ENCODE peak calls at places on chromosomes 7 and 10, in six cellular contexts. H, T, M, W, R and P are unnamed samples.

GRCh38 chr10:5089869-5090268 is 4.3 kb upstream of the AKR1C3 start:
- DNase-seq in H (peak; percentile 58), T (peak; percentile 53), M (peak; percentile 20), W (no peak), R (no peak), P (peak; percentile 50)

GRCh38 chr10:116636385-116636784 is 15.6 kb downstream of the PNLIPRP2 start:
- DNase-seq in H (no peak), T (no peak), M (no peak), W (no peak), R (no peak), P (no peak)

GRCh38 chr10:45418859-45419672 is 45.0 kb downstream of the ALOX5 start:
- DNase-seq in H (peak; percentile 33), T (peak; percentile 90), M (peak; percentile 64), W (peak; percentile 69), R (peak; percentile 66), P (peak; percentile 29)

GRCh38 chr10:119897366-119897765 is 4.8 kb downstream of the SEC23IP start:
- DNase-seq in H (no peak), T (no peak), M (no peak), W (no peak), R (no peak), P (no peak)

GRCh38 chr10:72730462-72730861 is 38.5 kb downstream of the MCU start:
- DNase-seq in H (peak; percentile 52), T (no peak), M (no peak), W (no peak), R (no peak), P (peak; percentile 46)

GRCh38 chr10:119493155-119493554 is 49.4 kb downstream of the RGS10 start:
- DNase-seq in H (no peak), T (no peak), M (no peak), W (no peak), R (no peak), P (no peak)

GRCh38 chr10:49661291-49661856 is 18.1 kb upstream of the C10orf53 start:
- DNase-seq in H (no peak), T (peak; percentile 38), M (no peak), W (no peak), R (no peak), P (no peak)

GRCh38 chr7:30285067-30285530 is 702 bp downstream of the ZNRF2 start:
- DNase-seq in H (peak; percentile 30), T (peak; percentile 71), M (no peak), W (peak; percentile 62), R (peak; percentile 57), P (no peak)

GRCh38 chr7:158827411-158828342 is 1.6 kb downstream of the ESYT2 start:
- DNase-seq in H (peak; percentile 53), T (no peak), M (peak; percentile 72), W (no peak), R (no peak), P (peak; percentile 59)

GRCh38 chr7:126700807-126701604 is 551.7 kb downstream of the GRM8 start:
- DNase-seq in H (peak; percentile 98), T (peak; percentile 84), M (peak; percentile 66), W (peak; percentile 59), R (no peak), P (peak; percentile 91)

GRCh38 chr7:134686782-134687181 is 40.1 kb downstream of the BPGM start:
- DNase-seq in H (peak; percentile 64), T (no peak), M (no peak), W (no peak), R (no peak), P (peak; percentile 51)

GRCh38 chr10:71399946-71400345 is 3.2 kb downstream of the CDH23 start:
- DNase-seq in H (no peak), T (peak; percentile 28), M (no peak), W (no peak), R (no peak), P (no peak)

GRCh38 chr7:145909956-145910611 is 206.5 kb upstream of the CNTNAP2 start:
- DNase-seq in H (peak; percentile 83), T (no peak), M (no peak), W (no peak), R (no peak), P (no peak)

GRCh38 chr10:123990889-123991288 is 99.3 kb upstream of the CPXM2 start:
- DNase-seq in H (no peak), T (no peak), M (no peak), W (no peak), R (no peak), P (no peak)

GRCh38 chr7:45087301-45088145 is 1.2 kb downstream of the NACAD start:
- DNase-seq in H (no peak), T (no peak), M (no peak), W (no peak), R (no peak), P (no peak)

GRCh38 chr10:116324951-116325635 is 845 bp downstream of the CCDC172 start:
- DNase-seq in H (no peak), T (peak; percentile 66), M (no peak), W (no peak), R (no peak), P (no peak)

GRCh38 chr10:3750352-3750816 is 34.6 kb downstream of the KLF6 start:
- DNase-seq in H (no peak), T (no peak), M (no peak), W (no peak), R (no peak), P (no peak)
- H3K4me3 ChIP-seq in H (no peak overlapping the region), T (no peak overlapping the region), M (no peak overlapping the region), W (no peak overlapping the region), R (no peak overlapping the region), P (no peak overlapping the region)

DNA sequence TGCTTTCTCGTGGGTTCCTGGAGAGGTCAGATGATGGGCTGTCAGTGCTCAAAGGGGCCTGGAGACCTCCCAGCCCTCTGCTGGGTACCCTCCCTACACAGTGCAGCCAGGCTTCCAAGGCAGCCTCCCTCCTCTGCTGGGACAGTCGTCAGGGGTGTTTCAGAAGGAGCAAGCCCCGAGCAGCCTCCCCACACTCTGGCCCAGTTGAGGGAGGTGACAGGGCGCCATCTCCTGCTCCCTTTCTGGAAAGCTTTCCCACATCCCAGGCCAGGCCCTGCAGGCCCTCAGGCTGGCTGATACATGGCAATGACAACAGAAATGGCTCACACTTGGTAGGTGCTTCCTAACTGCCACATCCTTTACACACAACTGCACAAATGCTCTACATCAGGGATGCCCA is 32.1 kb downstream of the KCNMA1 start:
- DNase-seq in H (peak; percentile 15), T (peak; percentile 81), M (no peak), W (peak; percentile 35), R (no peak), P (no peak)
- TF ChIP-seq CTCF in H (no peak), T (peak; percentile 67), M (no peak), W (no peak), R (no peak), P (no peak)

GRCh38 chr7:131385039-131385605 is 57.4 kb downstream of the MKLN1 start:
- DNase-seq in H (peak; percentile 54), T (no peak), M (no peak), W (no peak), R (no peak), P (peak; percentile 41)

GRCh38 chr7:131391145-131391544 is 63.5 kb downstream of the MKLN1 start:
- DNase-seq in H (no peak), T (no peak), M (no peak), W (no peak), R (no peak), P (no peak)

GRCh38 chr7:131383937-131384635 is 56.4 kb downstream of the MKLN1 start:
- DNase-seq in H (no peak), T (no peak), M (no peak), W (no peak), R (no peak), P (no peak)

GRCh38 chr7:131390275-131390674 is 62.6 kb downstream of the MKLN1 start:
- DNase-seq in H (no peak), T (no peak), M (no peak), W (no peak), R (no peak), P (no peak)

GRCh38 chr7:131388126-131388525 is 60.5 kb downstream of the MKLN1 start:
- DNase-seq in H (no peak), T (no peak), M (no peak), W (no peak), R (no peak), P (no peak)
- H3K4me3 ChIP-seq in H (no peak overlapping the region), T (no peak overlapping the region), M (no peak overlapping the region), W (no peak overlapping the region), R (no peak overlapping the region), P (no peak overlapping the region)

GRCh38 chr10:3068968-3069737 is 1.8 kb downstream of the PFKP start:
- DNase-seq in H (no peak), T (peak; percentile 76), M (no peak), W (peak; percentile 66), R (no peak), P (no peak)
- TF ChIP-seq CTCF in H (no peak), T (no peak), M (no peak), W (no peak), R (no peak), P (no peak)

GRCh38 chr10:32329061-32329460 is 17.9 kb downstream of the EPC1 start:
- DNase-seq in H (no peak), T (no peak), M (no peak), W (no peak), R (no peak), P (no peak)
- H3K4me3 ChIP-seq in H (no peak overlapping the region), T (no peak overlapping the region), M (no peak overlapping the region), W (no peak overlapping the region), R (no peak overlapping the region), P (no peak overlapping the region)

GRCh38 chr7:149294641-149295480 is 32.9 kb downstream of the ZNF783 start:
- DNase-seq in H (no peak), T (no peak), M (no peak), W (no peak), R (no peak), P (no peak)

GRCh38 chr7:149295481-149295850 is 33.5 kb downstream of the ZNF783 start:
- DNase-seq in H (no peak), T (no peak), M (no peak), W (no peak), R (no peak), P (no peak)

GRCh38 chr7:149296368-149296767 is 34.4 kb downstream of the ZNF783 start:
- DNase-seq in H (no peak), T (no peak), M (no peak), W (no peak), R (no peak), P (no peak)

GRCh38 chr7:149293946-149294640 is 32.1 kb downstream of the ZNF783 start:
- DNase-seq in H (no peak), T (no peak), M (no peak), W (no peak), R (no peak), P (no peak)

GRCh38 chr7:149297034-149297755 is 35.2 kb downstream of the ZNF783 start:
- DNase-seq in H (no peak), T (no peak), M (no peak), W (no peak), R (no peak), P (no peak)
- TF ChIP-seq CTCF in H (no peak), T (no peak), M (no peak), W (no peak), R (no peak), P (no peak)

DNA sequence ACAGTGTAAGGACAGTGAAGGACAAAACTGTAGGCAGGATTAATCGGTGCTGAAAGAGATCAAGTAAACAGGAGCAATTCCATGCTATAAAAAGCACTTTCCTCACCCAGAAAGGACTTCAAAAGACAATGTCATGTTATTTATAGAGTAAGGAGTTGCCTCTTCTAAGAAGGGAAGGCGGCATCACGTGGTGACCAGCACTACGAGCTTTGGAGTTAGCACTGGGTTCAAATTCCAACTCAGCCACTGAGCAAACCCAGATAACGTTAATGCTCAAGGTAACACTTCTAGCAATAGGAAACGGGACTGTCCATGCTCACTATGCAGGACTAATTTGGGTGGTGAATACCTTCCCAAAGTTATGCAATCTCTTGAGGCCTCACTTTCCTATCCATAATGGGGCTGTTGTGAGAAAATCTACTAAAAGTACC is 715 bp upstream of the PANK1 start:
- DNase-seq in H (no peak), T (peak; percentile 51), M (no peak), W (no peak), R (peak; percentile 80), P (no peak)
- H3K4me3 ChIP-seq in H (peak overlapping the region; percentile 69), T (peak overlapping the region; percentile 97), M (peak overlapping the region; percentile 72), W (peak overlapping the region; percentile 61), R (peak overlapping the region; percentile 86), P (peak overlapping the region; percentile 68)